ENCODE peak calls at places on chromosomes 2 and 18, in eight cellular contexts. D is WTC11; Y is central memory CD4-positive, alpha-beta T cell; U is Kasumi-1; L is MM.1S; K is activated T-helper 1 cell treated with Interleukin-2 at 50 U/mL for 16 hours; W is HTR-8/SVneo; F is iris pigment epithelial cell. V is an unnamed sample.

GRCh38 chr18:54296017-54296416 is 26.7 kb downstream of the POLI start:
- DNase-seq in U (peak), W (no peak), K (no peak), D (no peak), Y (no peak), L (no peak), F (peak), V (no peak)

GRCh38 chr2:112006076-112006410 is 49.0 kb upstream of the TMEM87B start:
- DNase-seq in Y (no peak), W (no peak), F (peak), U (no peak), K (no peak), D (no peak), L (no peak), V (no peak)

GRCh38 chr2:48940606-48941005 is 185.1 kb upstream of the LHCGR start:
- DNase-seq in W (no peak), D (no peak), L (no peak), K (no peak), U (no peak), Y (no peak), F (peak), V (no peak)

GRCh38 chr18:49859725-49860124 is 46.4 kb upstream of the ACAA2 start:
- DNase-seq in L (no peak), U (no peak), K (no peak), Y (no peak), W (no peak), D (no peak), F (no peak), V (no peak)

GRCh38 chr18:8742382-8743361 is 37.3 kb downstream of the MTCL1 start:
- DNase-seq in Y (peak), K (no peak), L (peak), D (no peak), W (no peak), U (no peak), F (no peak), V (peak)

GRCh38 chr2:69549421-69549820 is 94.1 kb downstream of the AAK1 start:
- DNase-seq in D (no peak), Y (no peak), K (no peak), U (no peak), L (no peak), F (peak), W (peak), V (no peak)

GRCh38 chr18:44803019-44803650 is 122.4 kb downstream of the SETBP1 start:
- DNase-seq in F (peak), D (no peak), K (no peak), U (no peak), Y (no peak), L (peak), W (no peak), V (no peak)

GRCh38 chr2:173749315-173749714 is 215.9 kb downstream of the SP3 start:
- DNase-seq in D (no peak), K (no peak), Y (no peak), L (no peak), W (peak), F (peak), U (peak), V (no peak)

GRCh38 chr18:59877366-59877765 is 22.4 kb upstream of the PMAIP1 start:
- DNase-seq in U (peak), Y (no peak), K (no peak), L (no peak), D (no peak), F (no peak), W (no peak), V (no peak)

GRCh38 chr18:74242451-74243096 is 49.2 kb downstream of the CYB5A start:
- DNase-seq in U (no peak), L (no peak), F (no peak), D (no peak), W (no peak), K (no peak), Y (no peak), V (no peak)